ENCODE peak calls at places on chromosome 18, in six cellular contexts. U is endothelial cell of umbilical vein, Y is transverse colon, W is HCT116, N is GM23338, T is prostate gland. E is an unnamed sample. For H3K27me3, the result is how much of the 10 kb centered on the place peaks cover.

GRCh38 chr18:61732854-61733253 is 160.0 kb downstream of the RNF152 start:
- DNase-seq in U (no peak), N (no peak), W (no peak), T (no peak), Y (no peak), E (no peak)

GRCh38 chr18:55927831-55928230 is 339.8 kb upstream of the TCF4 start:
- DNase-seq in W (no peak), N (no peak), U (no peak), T (no peak), Y (no peak), E (no peak)

GRCh38 chr18:63150942-63151421 is 168.6 kb downstream of the BCL2 start:
- DNase-seq in W (no peak), N (no peak), U (no peak), Y (no peak), T (no peak), E (no peak)

GRCh38 chr18:55419939-55420664 is 167.9 kb downstream of the TCF4 start:
- DNase-seq in W (no peak), N (no peak), U (peak), T (no peak), Y (no peak), E (no peak)

GRCh38 chr18:63319383-63320040 is at the start of gene BCL2:
- DNase-seq in T (peak), U (peak), W (no peak), N (peak), Y (peak), E (no peak)

GRCh38 chr18:74395630-74396251 is 61.4 kb downstream of the DIPK1C start:
- DNase-seq in N (no peak), U (no peak), Y (no peak), T (no peak), W (no peak), E (no peak)

GRCh38 chr18:8374652-8375051 is 234.6 kb upstream of the RAB12 start:
- DNase-seq in Y (no peak), N (no peak), W (no peak), T (no peak), U (no peak), E (no peak)

GRCh38 chr18:59265246-59266018 is 7.8 kb downstream of the RAX start:
- DNase-seq in N (peak), W (no peak), Y (no peak), T (no peak), U (no peak), E (no peak)

GRCh38 chr18:32139835-32140283 is 48.2 kb downstream of the RNF138 start:
- DNase-seq in T (no peak), W (no peak), U (no peak), N (peak), Y (no peak), E (no peak)

GRCh38 chr18:49460958-49461601 is 635 bp upstream of the DYM start:
- DNase-seq in N (peak), T (no peak), W (no peak), Y (no peak), U (no peak), E (no peak)

GRCh38 chr18:51666717-51667320 is 469.3 kb upstream of the MEX3C start:
- DNase-seq in Y (no peak), U (no peak), W (no peak), T (no peak), N (peak), E (no peak)

GRCh38 chr18:26621161-26622026 is 73.0 kb upstream of the KCTD1 start:
- DNase-seq in U (peak), W (peak), N (peak), Y (peak), T (peak), E (no peak)

GRCh38 chr18:55100817-55101457 is 141.7 kb upstream of the CCDC68 start:
- DNase-seq in W (peak), U (peak), N (no peak), T (no peak), Y (no peak), E (no peak)

GRCh38 chr18:79545714-79546113 is 133.9 kb upstream of the CTDP1 start:
- DNase-seq in W (no peak), U (no peak), N (no peak), T (no peak), Y (no peak), E (no peak)

GRCh38 chr18:13831864-13832508 is 8.0 kb downstream of the MC5R start:
- DNase-seq in N (peak), T (no peak), U (no peak), Y (no peak), W (peak), E (no peak)

GRCh38 chr18:8625693-8626092 is 16.5 kb downstream of the RAB12 start:
- DNase-seq in T (no peak), W (no peak), U (no peak), N (no peak), Y (no peak), E (no peak)

GRCh38 chr18:55229682-55230081 is 270.4 kb upstream of the CCDC68 start:
- DNase-seq in W (no peak), U (no peak), T (no peak), N (no peak), Y (no peak), E (no peak)

GRCh38 chr18:21458322-21458721 is 142.2 kb downstream of the ESCO1 start:
- DNase-seq in Y (no peak), N (no peak), T (no peak), W (no peak), U (no peak), E (no peak)

GRCh38 chr18:60319129-60319528 is 53.4 kb downstream of the MC4R start:
- DNase-seq in U (no peak), N (peak), W (no peak), T (no peak), Y (no peak), E (no peak)

GRCh38 chr18:77047803-77048419 is 84.7 kb downstream of the MBP start:
- DNase-seq in Y (no peak), T (no peak), W (no peak), U (no peak), N (no peak), E (no peak)

GRCh38 chr18:12879840-12880531 is 4.1 kb downstream of the PTPN2 start:
- DNase-seq in U (no peak), W (no peak), Y (no peak), T (no peak), N (peak), E (no peak)

GRCh38 chr18:31409301-31409700 is 32.7 kb downstream of the DSG4 start:
- DNase-seq in W (no peak), N (no peak), U (no peak), T (no peak), Y (no peak), E (no peak)

GRCh38 chr18:46856975-46857374 is 60.3 kb downstream of the PIAS2 start:
- DNase-seq in U (no peak), W (peak), Y (no peak), N (no peak), T (no peak), E (no peak)

GRCh38 chr18:54392621-54393023 is 34.9 kb downstream of the C18orf54 start:
- DNase-seq in U (peak), W (peak), Y (no peak), T (no peak), N (peak), E (no peak)

GRCh38 chr18:76232010-76232409 is 263.0 kb downstream of the ZNF516 start:
- DNase-seq in Y (no peak), N (no peak), W (no peak), T (no peak), U (no peak), E (no peak)

GRCh38 chr18:70400473-70400872 is 111.6 kb downstream of the SOCS6 start:
- DNase-seq in W (no peak), N (no peak), T (no peak), U (no peak), Y (no peak), E (no peak)

GRCh38 chr18:63199743-63200241 is 119.8 kb downstream of the BCL2 start:
- DNase-seq in N (no peak), T (no peak), U (no peak), Y (no peak), W (no peak), E (no peak)

GRCh38 chr18:48419268-48420022 is 10.3 kb upstream of the ZBTB7C start:
- DNase-seq in N (peak), U (no peak), Y (no peak), W (no peak), T (no peak), E (no peak)

GRCh38 chr18:48418000-48418399 is 8.8 kb upstream of the ZBTB7C start:
- DNase-seq in W (no peak), N (no peak), T (no peak), U (no peak), Y (no peak), E (no peak)

GRCh38 chr18:48422947-48423378 is 13.8 kb upstream of the ZBTB7C start:
- DNase-seq in T (no peak), W (no peak), U (no peak), N (peak), Y (no peak), E (no peak)

DNA sequence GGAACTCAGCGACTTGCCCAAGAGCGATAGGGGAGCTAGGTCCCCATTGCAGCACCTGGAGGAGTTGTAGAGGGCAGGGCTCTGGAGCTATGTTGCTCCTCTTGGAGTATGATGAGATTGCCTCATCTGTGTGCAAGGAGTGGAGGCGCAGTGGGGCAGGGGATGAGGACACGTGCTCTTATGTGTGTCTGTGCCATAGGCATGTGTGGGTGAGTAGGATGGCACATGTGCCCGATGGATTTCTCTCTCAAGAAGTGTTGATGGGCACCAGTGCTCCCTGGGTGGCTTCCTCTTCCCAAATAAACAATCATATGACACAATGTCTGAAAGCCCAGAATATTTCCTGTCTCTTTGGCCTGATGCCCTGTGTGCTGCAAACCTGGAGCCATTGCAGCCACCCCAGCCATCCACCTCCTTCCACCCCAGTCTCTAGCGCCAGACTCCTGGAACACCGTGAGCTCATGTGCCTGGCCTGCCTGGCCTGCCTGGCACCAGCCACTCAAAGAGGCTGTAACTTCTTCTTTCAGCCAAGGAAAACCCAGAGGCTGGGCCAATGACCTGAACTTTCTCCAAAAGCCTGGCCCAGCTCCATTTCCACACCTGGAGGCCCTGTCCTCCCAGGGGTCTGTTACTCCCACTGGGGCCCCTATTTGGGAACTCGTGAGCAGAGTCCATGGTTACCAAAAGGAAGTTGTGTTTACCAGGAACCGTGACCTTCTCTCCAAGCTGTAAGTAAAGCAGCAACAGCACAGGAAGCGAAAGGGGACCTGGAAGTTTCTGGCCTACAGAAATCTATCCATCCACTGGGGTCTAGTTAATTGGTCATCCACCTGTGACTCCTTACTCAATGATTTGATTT is 9.5 kb upstream of the ZBTB7C start:
- DNase-seq in W (no peak), Y (no peak), N (no peak), U (no peak), T (no peak), E (no peak)
- H3K27me3 ChIP-seq in W (under half), Y (half or more), N (under half), U (under half), T (under half), E (under half)

GRCh38 chr18:3619222-3619621 is 169.2 kb downstream of the TGIF1 start:
- DNase-seq in U (no peak), T (no peak), N (no peak), W (no peak), Y (no peak), E (no peak)
- TF ChIP-seq POLR2AphosphoS5 in U (no peak), T (no peak), N (no peak), W (no peak), Y (no peak), E (no peak)

DNA sequence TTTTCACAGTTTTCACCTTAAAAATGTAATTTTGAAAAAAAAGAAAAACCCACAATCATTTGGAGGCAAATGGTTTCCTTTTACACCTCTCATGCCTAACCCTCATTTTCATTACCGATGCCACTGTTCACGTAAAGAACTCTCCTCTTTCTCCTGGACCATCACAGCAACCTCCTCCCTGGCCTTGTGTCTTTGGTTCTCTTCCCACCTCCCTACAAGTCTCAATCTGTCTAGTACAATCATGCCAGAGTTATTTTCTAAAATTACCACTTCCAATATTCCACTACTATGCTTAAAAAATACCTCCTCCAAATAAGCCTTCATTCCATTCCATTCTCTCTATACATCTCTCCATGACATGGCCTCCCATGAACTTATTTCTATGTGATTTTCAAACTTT is 77.9 kb upstream of the RIT2 start:
- DNase-seq in U (no peak), T (no peak), W (no peak), Y (no peak), N (no peak), E (no peak)
- H3K27me3 ChIP-seq in U (under half), T (under half), W (under half), Y (under half), N (under half), E (under half)

GRCh38 chr18:23646282-23646681 is 16.4 kb downstream of the ANKRD29 start:
- DNase-seq in N (no peak), U (no peak), W (no peak), Y (no peak), T (no peak), E (no peak)

GRCh38 chr18:23643815-23644214 is 18.9 kb downstream of the ANKRD29 start:
- DNase-seq in U (no peak), N (no peak), Y (no peak), W (no peak), T (no peak), E (no peak)

GRCh38 chr18:23641937-23642666 is 20.6 kb downstream of the ANKRD29 start:
- DNase-seq in N (peak), Y (no peak), W (no peak), U (no peak), T (no peak), E (no peak)

GRCh38 chr18:23648456-23648855 is 14.3 kb downstream of the ANKRD29 start:
- DNase-seq in U (no peak), N (no peak), T (no peak), W (no peak), Y (no peak), E (no peak)

DNA sequence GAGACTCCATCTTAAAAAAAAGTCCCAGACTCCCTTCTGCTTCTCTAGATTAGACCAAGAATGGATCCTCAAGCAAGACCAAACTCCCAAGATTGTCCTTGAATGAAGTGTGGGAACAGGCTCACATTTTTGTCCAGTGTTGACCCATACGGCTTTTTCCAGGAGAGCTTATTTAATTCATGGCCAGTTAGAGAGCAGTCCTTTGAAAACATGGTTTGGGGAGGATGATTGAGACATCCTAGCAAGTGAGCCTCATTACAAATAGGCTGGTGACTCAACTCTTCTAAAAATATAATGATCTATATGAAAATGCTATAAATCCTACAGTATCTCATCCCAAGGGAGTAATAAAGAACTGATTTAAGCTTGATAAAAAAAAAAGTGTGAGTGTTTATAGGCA is 17.1 kb downstream of the ANKRD29 start:
- DNase-seq in T (no peak), W (no peak), N (no peak), Y (no peak), U (no peak), E (no peak)
- TF ChIP-seq POLR2AphosphoS5 in T (no peak), W (no peak), N (no peak), Y (no peak), U (no peak), E (no peak)

GRCh38 chr18:10456718-10457499 is 2.5 kb downstream of the APCDD1 start:
- DNase-seq in Y (no peak), U (no peak), W (no peak), N (no peak), T (no peak), E (peak)
- H3K27me3 ChIP-seq in Y (under half), U (half or more), W (under half), N (half or more), T (under half), E (under half)

GRCh38 chr18:57846258-57846657 is 43.1 kb upstream of the ATP8B1 start:
- DNase-seq in N (no peak), T (no peak), U (peak), W (peak), Y (no peak), E (no peak)
- TF ChIP-seq POLR2AphosphoS5 in N (no peak), T (no peak), U (peak), W (no peak), Y (no peak), E (no peak)

GRCh38 chr18:37524139-37524538 is 41.5 kb downstream of the CELF4 start:
- DNase-seq in T (no peak), Y (no peak), U (no peak), W (no peak), N (no peak), E (no peak)
- H3K27me3 ChIP-seq in T (under half), Y (under half), U (under half), W (under half), N (under half), E (half or more)

E was measured in esophagus muscularis mucosa.